ENCODE peak calls at places on chromosomes 5 and 9, in six cellular contexts. Y, Z, B, R, J and P are unnamed samples.

GRCh38 chr5:91119941-91120850 is 262.9 kb downstream of the ARRDC3 start:
- DNase-seq in B (no peak), J (no peak), Z (no peak), Y (no peak), R (no peak), P (no peak)

GRCh38 chr5:140806834-140807775 is at the start of gene PCDHA4:
- DNase-seq in Y (no peak), R (no peak), Z (no peak), B (peak; percentile 71), J (no peak), P (peak; percentile 86)

GRCh38 chr5:73296772-73297171 is 123.8 kb downstream of the TMEM174 start:
- DNase-seq in R (no peak), J (no peak), B (peak; percentile 83), Z (no peak), Y (no peak), P (no peak)

GRCh38 chr5:123209163-123210013 is 120.3 kb downstream of the PRDM6 start:
- DNase-seq in B (peak; percentile 92), R (no peak), Z (no peak), Y (no peak), J (no peak), P (peak; percentile 69)

GRCh38 chr9:88833946-88834345 is 157.3 kb upstream of the S1PR3 start:
- DNase-seq in Y (no peak), B (no peak), Z (no peak), J (no peak), R (no peak), P (no peak)

GRCh38 chr9:72129271-72130156 is 19.7 kb upstream of the GDA start:
- DNase-seq in R (no peak), Y (no peak), B (no peak), Z (no peak), J (peak; percentile 52), P (no peak)

GRCh38 chr5:29498860-29499259 is 1694.6 kb upstream of the CDH6 start:
- DNase-seq in Y (no peak), B (no peak), R (no peak), Z (no peak), J (no peak), P (no peak)

GRCh38 chr9:134346151-134346550 is 19.9 kb downstream of the RXRA start:
- DNase-seq in B (no peak), Y (no peak), Z (no peak), R (no peak), J (no peak), P (no peak)

GRCh38 chr9:1048853-1049252 is 1.3 kb upstream of the DMRT2 start:
- DNase-seq in Y (no peak), J (no peak), Z (no peak), R (no peak), B (no peak), P (no peak)

GRCh38 chr5:147859962-147860640 is 18.4 kb upstream of the SCGB3A2 start:
- DNase-seq in R (no peak), J (no peak), Z (no peak), B (no peak), Y (no peak), P (no peak)

GRCh38 chr5:34555699-34556513 is 100.2 kb upstream of the RAI14 start:
- DNase-seq in Z (no peak), J (no peak), Y (no peak), B (no peak), R (no peak), P (no peak)

GRCh38 chr5:36875051-36875788 is 1.3 kb upstream of the NIPBL start:
- DNase-seq in B (peak; percentile 75), R (peak; percentile 38), Z (peak; percentile 46), Y (no peak), J (peak; percentile 36), P (no peak)

GRCh38 chr9:33466565-33467495 is 6.9 kb downstream of the NOL6 start:
- DNase-seq in B (peak; percentile 37), R (peak; percentile 58), Z (peak; percentile 74), J (peak; percentile 83), Y (no peak), P (peak; percentile 69)

GRCh38 chr5:17816947-17817346 is 182.7 kb downstream of the TAF11L14 start:
- DNase-seq in Z (no peak), R (no peak), B (no peak), Y (no peak), J (no peak), P (no peak)

GRCh38 chr5:98248949-98249348 is 524.5 kb upstream of the RGMB start:
- DNase-seq in R (no peak), Z (no peak), Y (no peak), J (no peak), B (peak; percentile 79), P (no peak)

GRCh38 chr5:52007230-52007858 is 624.1 kb downstream of the ISL1 start:
- DNase-seq in R (no peak), Y (no peak), Z (no peak), J (no peak), B (peak; percentile 60), P (peak; percentile 52)